ENCODE peak calls at places on chromosomes 6 and 20, in nine cellular contexts. E is tibial nerve; L is bronchial epithelial cell; J is esophagus squamous epithelium; I is cardiac muscle cell; P is IMR-90; O is breast epithelium; H is CD8-positive, alpha-beta T cell; U is heart left ventricle. F is an unnamed sample. For H3K36me3, the result is how much of the 10 kb centered on the place peaks cover.

GRCh38 chr6:93779086-93779858 is 359.9 kb upstream of the EPHA7 start:
- DNase-seq in E (peak), L (no peak), J (no peak), I (peak), P (no peak), O (no peak), H (no peak), U (peak), F (no peak)

GRCh38 chr6:151377095-151377494 is 14.3 kb downstream of the ZBTB2 start:
- DNase-seq in E (no peak), L (no peak), J (no peak), I (no peak), P (no peak), O (no peak), H (no peak), U (no peak), F (no peak)

GRCh38 chr20:37401930-37402675 is 56.2 kb downstream of the SRC start:
- DNase-seq in E (no peak), L (no peak), J (no peak), I (no peak), P (no peak), O (no peak), H (no peak), U (no peak), F (no peak)

GRCh38 chr6:130008236-130008873 is 10.0 kb upstream of the L3MBTL3 start:
- DNase-seq in E (no peak), L (no peak), J (no peak), I (no peak), P (no peak), O (no peak), H (no peak), U (no peak), F (no peak)

GRCh38 chr6:2960935-2961334 is 10.4 kb downstream of the SERPINB6 start:
- DNase-seq in E (no peak), L (no peak), J (no peak), I (no peak), P (peak), O (no peak), H (no peak), U (no peak), F (no peak)

GRCh38 chr20:33702861-33703260 is 16.7 kb upstream of the E2F1 start:
- DNase-seq in E (no peak), L (no peak), J (no peak), I (no peak), P (no peak), O (no peak), H (no peak), U (peak), F (peak)

GRCh38 chr6:142984386-142984785 is 39.4 kb upstream of the HIVEP2 start:
- DNase-seq in E (no peak), L (no peak), J (no peak), I (no peak), P (no peak), O (no peak), H (no peak), U (no peak), F (no peak)

GRCh38 chr20:59682603-59683002 is 78.3 kb downstream of the PHACTR3 start:
- DNase-seq in E (no peak), L (no peak), J (no peak), I (no peak), P (no peak), O (no peak), H (no peak), U (no peak), F (no peak)

GRCh38 chr6:154161689-154162088 is 122.6 kb downstream of the OPRM1 start:
- DNase-seq in E (no peak), L (no peak), J (no peak), I (no peak), P (no peak), O (no peak), H (no peak), U (no peak), F (no peak)

GRCh38 chr6:3372912-3373554 is 83.8 kb downstream of the SLC22A23 start:
- DNase-seq in E (no peak), L (no peak), J (no peak), I (no peak), P (no peak), O (peak), H (no peak), U (no peak), F (no peak)

GRCh38 chr6:165439928-165440554 is 130.6 kb upstream of the C6orf118 start:
- DNase-seq in E (no peak), L (peak), J (no peak), I (peak), P (peak), O (no peak), H (no peak), U (no peak), F (no peak)

GRCh38 chr20:35307666-35308653 is 15.7 kb upstream of the FAM83C start:
- DNase-seq in E (no peak), L (peak), J (no peak), I (no peak), P (peak), O (peak), H (no peak), U (peak), F (no peak)

GRCh38 chr6:117265425-117266266 is at the start of gene VGLL2:
- DNase-seq in E (no peak), L (no peak), J (no peak), I (peak), P (peak), O (no peak), H (no peak), U (peak), F (peak)

GRCh38 chr6:40362859-40363258 is 224.3 kb downstream of the LRFN2 start:
- DNase-seq in E (no peak), L (no peak), J (no peak), I (no peak), P (no peak), O (no peak), H (no peak), U (no peak), F (no peak)

GRCh38 chr6:100455230-100456124 is 9.2 kb downstream of the SIM1 start:
- DNase-seq in E (no peak), L (no peak), J (no peak), I (no peak), P (no peak), O (no peak), H (no peak), U (no peak), F (no peak)

GRCh38 chr6:47209632-47210031 is 100.1 kb downstream of the TNFRSF21 start:
- DNase-seq in E (no peak), L (no peak), J (no peak), I (no peak), P (peak), O (no peak), H (no peak), U (no peak), F (no peak)

GRCh38 chr20:47241345-47241781 is 115.1 kb downstream of the ZMYND8 start:
- DNase-seq in E (no peak), L (no peak), J (no peak), I (no peak), P (peak), O (no peak), H (no peak), U (no peak), F (no peak)

GRCh38 chr6:99333068-99333467 is 16.4 kb downstream of the FAXC start:
- DNase-seq in E (no peak), L (no peak), J (no peak), I (no peak), P (no peak), O (no peak), H (no peak), U (no peak), F (no peak)

GRCh38 chr20:47262365-47263013 is 94.0 kb downstream of the ZMYND8 start:
- DNase-seq in E (no peak), L (no peak), J (no peak), I (no peak), P (no peak), O (no peak), H (no peak), U (no peak), F (peak)

GRCh38 chr20:50930139-50931047 is 844 bp downstream of the ADNP start:
- DNase-seq in E (no peak), L (no peak), J (no peak), I (peak), P (no peak), O (no peak), H (no peak), U (peak), F (peak)

GRCh38 chr6:45587229-45588060 is 209.7 kb upstream of the SUPT3H start:
- DNase-seq in E (no peak), L (peak), J (no peak), I (no peak), P (no peak), O (no peak), H (no peak), U (no peak), F (no peak)

GRCh38 chr20:21089421-21089820 is 16.7 kb downstream of the LINC00237 start:
- DNase-seq in E (no peak), L (no peak), J (no peak), I (no peak), P (no peak), O (no peak), H (no peak), U (no peak), F (no peak)

GRCh38 chr6:4640139-4640538 is 136.1 kb upstream of the CDYL start:
- DNase-seq in E (no peak), L (peak), J (no peak), I (no peak), P (peak), O (no peak), H (no peak), U (no peak), F (no peak)
- TF ChIP-seq CTCF in E (no peak), L (no peak), J (no peak), I (no peak), P (no peak), O (no peak), H (no peak), U (no peak), F (no peak)

DNA sequence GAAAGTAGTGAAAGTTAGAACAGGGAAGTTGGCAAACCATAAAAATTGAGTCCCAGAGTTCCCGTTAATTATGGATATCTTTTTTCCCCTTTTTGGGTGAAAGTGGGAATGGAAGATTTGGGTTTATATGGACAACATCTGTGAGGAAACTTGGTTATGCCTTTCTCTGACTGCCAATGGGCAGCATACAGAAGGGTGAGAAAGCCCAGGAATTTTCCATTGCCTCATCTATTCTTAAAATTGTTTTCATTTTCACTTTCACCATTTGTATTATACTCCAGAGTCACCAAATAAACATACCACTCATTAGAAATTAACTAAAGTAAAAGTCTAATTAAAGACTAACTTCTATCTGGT is 35.6 kb upstream of the MYB start:
- DNase-seq in E (no peak), L (no peak), J (no peak), I (no peak), P (no peak), O (no peak), H (no peak), U (no peak), F (no peak)
- H3K4me3 ChIP-seq in E (no peak), L (no peak), J (no peak), I (no peak), P (no peak), O (no peak), H (no peak), U (no peak), F (no peak)

DNA sequence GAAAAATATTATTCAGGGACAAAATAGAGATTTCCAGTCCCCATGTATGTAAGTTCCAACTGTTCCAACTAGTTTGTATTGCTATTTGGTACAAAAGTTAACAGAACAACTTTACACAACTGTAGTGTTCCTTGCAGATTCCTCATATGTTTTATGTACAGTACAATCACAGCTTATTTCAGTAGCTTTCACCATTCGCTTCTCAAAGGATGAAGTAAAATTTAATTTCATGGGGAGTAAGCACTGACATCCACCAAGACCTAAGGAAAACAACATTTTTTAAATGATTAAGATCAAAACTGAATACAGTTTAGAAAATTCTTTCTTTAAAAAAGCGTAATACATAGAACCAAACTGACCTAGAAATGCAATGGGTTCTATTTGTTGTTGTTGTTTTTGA is 24.6 kb downstream of the ZNF217 start:
- DNase-seq in E (no peak), L (no peak), J (no peak), I (no peak), P (no peak), O (no peak), H (no peak), U (no peak), F (no peak)
- H3K36me3 ChIP-seq in E (under half), L (under half), J (half or more), I (half or more), P (half or more), O (under half), H (under half), U (half or more), F (half or more)

GRCh38 chr20:63481503-63481902 is 9.0 kb upstream of the KCNQ2 start:
- DNase-seq in E (no peak), L (no peak), J (no peak), I (no peak), P (no peak), O (no peak), H (no peak), U (no peak), F (no peak)

GRCh38 chr20:63482021-63482587 is 9.6 kb upstream of the KCNQ2 start:
- DNase-seq in E (no peak), L (no peak), J (no peak), I (no peak), P (no peak), O (no peak), H (no peak), U (no peak), F (peak)

GRCh38 chr20:63484651-63485403 is 12.4 kb upstream of the KCNQ2 start:
- DNase-seq in E (no peak), L (no peak), J (no peak), I (no peak), P (no peak), O (no peak), H (no peak), U (no peak), F (peak)

GRCh38 chr20:63484236-63484635 is 11.8 kb upstream of the KCNQ2 start:
- DNase-seq in E (no peak), L (no peak), J (no peak), I (no peak), P (no peak), O (no peak), H (no peak), U (no peak), F (peak)

DNA sequence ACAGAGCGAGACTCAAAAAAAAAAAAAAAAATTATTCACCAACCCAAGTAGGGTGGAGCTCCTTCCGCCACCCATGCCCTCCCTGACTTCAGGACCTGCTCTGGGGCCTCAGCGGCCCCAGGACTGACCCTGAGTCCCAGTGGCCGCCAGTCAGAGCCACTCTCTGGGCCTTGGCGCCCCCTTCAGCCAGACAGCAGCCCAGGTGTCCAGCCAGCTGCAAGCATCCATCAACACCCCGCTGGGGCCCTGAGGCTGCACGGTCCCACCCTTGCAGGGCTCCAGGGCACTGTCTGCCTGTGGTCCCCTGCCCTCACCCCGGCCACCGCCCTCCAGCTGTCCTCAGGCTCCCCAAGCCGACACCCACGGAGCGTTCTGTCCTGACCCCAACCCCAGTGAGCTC is 11.4 kb upstream of the KCNQ2 start:
- DNase-seq in E (no peak), L (no peak), J (no peak), I (peak), P (no peak), O (no peak), H (no peak), U (no peak), F (peak)
- TF ChIP-seq CTCF in E (no peak), L (no peak), J (no peak), I (no peak), P (no peak), O (no peak), H (no peak), U (no peak), F (peak)

GRCh38 chr6:76942203-76942971 is 520.9 kb downstream of the HTR1B start:
- DNase-seq in E (no peak), L (no peak), J (no peak), I (no peak), P (no peak), O (no peak), H (no peak), U (no peak), F (no peak)
- H3K4me3 ChIP-seq in E (no peak), L (no peak), J (no peak), I (no peak), P (no peak), O (no peak), H (no peak), U (no peak), F (no peak)